ENCODE peak calls at places on chromosome 15, in five cellular contexts. One of them, this sample, is unnamed.

GRCh38 chr15:100783296-100783695 is 96.3 kb upstream of the ALDH1A3 start:
- DNase-seq in H1: no peak
- DNase-seq in HepG2: no peak
- DNase-seq in K562: no peak
- DNase-seq in IMR-90: no peak
- DNase-seq in this sample: no peak

GRCh38 chr15:40038267-40038653 is 721 bp downstream of the SRP14 start:
- DNase-seq in H1: no peak
- DNase-seq in HepG2: no peak
- DNase-seq in K562: no peak
- DNase-seq in IMR-90: peak; percentile 56
- DNase-seq in this sample: no peak

GRCh38 chr15:78913012-78913411 is 31.8 kb downstream of the CTSH start:
- DNase-seq in H1: no peak
- DNase-seq in HepG2: no peak
- DNase-seq in K562: no peak
- DNase-seq in IMR-90: no peak
- DNase-seq in this sample: no peak

GRCh38 chr15:57112178-57112577 is 193.7 kb downstream of the TCF12 start:
- DNase-seq in H1: no peak
- DNase-seq in HepG2: no peak
- DNase-seq in K562: no peak
- DNase-seq in IMR-90: peak; percentile 43
- DNase-seq in this sample: no peak

GRCh38 chr15:51401872-51402517 is 60.5 kb downstream of the GLDN start:
- DNase-seq in H1: no peak
- DNase-seq in HepG2: peak; percentile 23
- DNase-seq in K562: peak; percentile 68
- DNase-seq in IMR-90: peak; percentile 26
- DNase-seq in this sample: peak; percentile 44

GRCh38 chr15:100918690-100919480 is at the start of gene LRRK1:
- DNase-seq in H1: no peak
- DNase-seq in HepG2: no peak
- DNase-seq in K562: peak; percentile 58
- DNase-seq in IMR-90: peak; percentile 40
- DNase-seq in this sample: peak; percentile 64

GRCh38 chr15:81888748-81889479 is 156.9 kb downstream of the MEX3B start:
- DNase-seq in H1: no peak
- DNase-seq in HepG2: no peak
- DNase-seq in K562: no peak
- DNase-seq in IMR-90: peak; percentile 76
- DNase-seq in this sample: no peak

GRCh38 chr15:52651868-52652267 is 27.3 kb downstream of the ATOSA start:
- DNase-seq in H1: peak; percentile 23
- DNase-seq in HepG2: peak; percentile 80
- DNase-seq in K562: peak; percentile 85
- DNase-seq in IMR-90: peak; percentile 98
- DNase-seq in this sample: peak; percentile 77

GRCh38 chr15:22259881-22260421 is 179.6 kb downstream of the OR4M2 start:
- DNase-seq in H1: no peak
- DNase-seq in HepG2: no peak
- DNase-seq in K562: no peak
- DNase-seq in IMR-90: no peak
- DNase-seq in this sample: no peak

GRCh38 chr15:31811641-31812040 is 218.7 kb upstream of the CHRNA7 start:
- DNase-seq in H1: no peak
- DNase-seq in HepG2: no peak
- DNase-seq in K562: no peak
- DNase-seq in IMR-90: no peak
- DNase-seq in this sample: no peak

GRCh38 chr15:90576711-90577389 is 47.1 kb downstream of the CRTC3 start:
- DNase-seq in H1: no peak
- DNase-seq in HepG2: no peak
- DNase-seq in K562: peak; percentile 57
- DNase-seq in IMR-90: no peak
- DNase-seq in this sample: no peak

GRCh38 chr15:90570643-90571042 is 40.9 kb downstream of the CRTC3 start:
- DNase-seq in H1: no peak
- DNase-seq in HepG2: no peak
- DNase-seq in K562: no peak
- DNase-seq in IMR-90: no peak
- DNase-seq in this sample: no peak

GRCh38 chr15:90572893-90573292 is 43.2 kb downstream of the CRTC3 start:
- DNase-seq in H1: no peak
- DNase-seq in HepG2: no peak
- DNase-seq in K562: no peak
- DNase-seq in IMR-90: no peak
- DNase-seq in this sample: no peak

GRCh38 chr15:90565866-90566265 is 36.1 kb downstream of the CRTC3 start:
- DNase-seq in H1: no peak
- DNase-seq in HepG2: no peak
- DNase-seq in K562: no peak
- DNase-seq in IMR-90: no peak
- DNase-seq in this sample: no peak

GRCh38 chr15:90571063-90571541 is 41.4 kb downstream of the CRTC3 start:
- DNase-seq in H1: no peak
- DNase-seq in HepG2: no peak
- DNase-seq in K562: peak; percentile 66
- DNase-seq in IMR-90: no peak
- DNase-seq in this sample: peak; percentile 52
- TF ChIP-seq MAFK in H1: no peak
- TF ChIP-seq MAFK in HepG2: no peak
- TF ChIP-seq MAFK in K562: peak; percentile 59
- TF ChIP-seq MAFK in IMR-90: no peak
- TF ChIP-seq MAFK in this sample: no peak

GRCh38 chr15:67083135-67083766 is 17.8 kb downstream of the SMAD3 start:
- DNase-seq in H1: no peak
- DNase-seq in HepG2: no peak
- DNase-seq in K562: no peak
- DNase-seq in IMR-90: peak; percentile 71
- DNase-seq in this sample: no peak
- TF ChIP-seq MAFK in H1: no peak
- TF ChIP-seq MAFK in HepG2: no peak
- TF ChIP-seq MAFK in K562: no peak
- TF ChIP-seq MAFK in IMR-90: no peak
- TF ChIP-seq MAFK in this sample: no peak

GRCh38 chr15:30041868-30042267 is 40.9 kb upstream of the GOLGA8J start:
- DNase-seq in H1: no peak
- DNase-seq in HepG2: no peak
- DNase-seq in K562: no peak
- DNase-seq in IMR-90: no peak
- DNase-seq in this sample: no peak
- TF ChIP-seq MAFK in H1: no peak
- TF ChIP-seq MAFK in HepG2: no peak
- TF ChIP-seq MAFK in K562: no peak
- TF ChIP-seq MAFK in IMR-90: no peak
- TF ChIP-seq MAFK in this sample: no peak

GRCh38 chr15:98649996-98650870 is 1.9 kb downstream of the IGF1R start:
- DNase-seq in H1: no peak
- DNase-seq in HepG2: peak; percentile 48
- DNase-seq in K562: no peak
- DNase-seq in IMR-90: peak; percentile 39
- DNase-seq in this sample: peak; percentile 48
- TF ChIP-seq MAFK in H1: no peak
- TF ChIP-seq MAFK in HepG2: no peak
- TF ChIP-seq MAFK in K562: no peak
- TF ChIP-seq MAFK in IMR-90: no peak
- TF ChIP-seq MAFK in this sample: no peak

DNA sequence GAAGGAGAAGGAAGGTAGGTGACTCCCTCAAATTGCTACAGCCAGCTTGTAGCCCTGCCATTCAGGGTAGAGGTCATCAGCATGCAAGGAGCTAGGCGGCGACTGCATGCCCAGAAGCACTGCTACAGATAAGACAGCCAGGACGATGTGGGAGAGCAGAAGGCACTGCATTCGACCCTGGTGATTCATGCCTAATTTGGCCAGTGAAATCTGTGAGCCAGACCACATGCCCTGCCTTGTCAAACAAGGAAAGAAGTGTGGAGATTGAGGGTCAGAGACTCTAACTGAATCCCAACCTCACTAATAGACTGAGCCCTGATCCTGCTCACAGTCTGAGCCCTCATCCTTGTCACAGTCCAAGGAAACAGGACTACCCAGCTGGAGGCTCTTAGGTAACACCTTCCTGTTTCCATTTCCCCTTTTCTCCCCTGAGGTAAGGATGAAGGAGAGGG is 86.6 kb downstream of the LINGO1 start:
- DNase-seq in H1: no peak
- DNase-seq in HepG2: no peak
- DNase-seq in K562: peak; percentile 56
- DNase-seq in IMR-90: peak; percentile 92
- DNase-seq in this sample: peak; percentile 46
- TF ChIP-seq MAFK in H1: no peak
- TF ChIP-seq MAFK in HepG2: no peak
- TF ChIP-seq MAFK in K562: no peak
- TF ChIP-seq MAFK in IMR-90: no peak
- TF ChIP-seq MAFK in this sample: no peak